ENCODE peak calls at places on chromosomes 12 and 14, in five cellular contexts. One of them, this sample, is unnamed.
A peak's percentile ranks its signal among the peaks of the same experiment; 100 is the strongest.

GRCh38 chr12:71440393-71441349 is 1.1 kb downstream of the LGR5 start:
- DNase-seq in glutamatergic neuron: peak; percentile 35
- DNase-seq in choroid plexus epithelial cell: peak; percentile 7
- DNase-seq in omental fat pad: no peak
- DNase-seq in IMR-90: no peak
- DNase-seq in this sample: no peak

GRCh38 chr14:104546591-104547309 is 32.8 kb upstream of the C14orf180 start:
- DNase-seq in glutamatergic neuron: no peak
- DNase-seq in choroid plexus epithelial cell: no peak
- DNase-seq in omental fat pad: no peak
- DNase-seq in IMR-90: no peak
- DNase-seq in this sample: no peak

GRCh38 chr12:106914796-106915634 is 40.7 kb upstream of the TMEM263 start:
- DNase-seq in glutamatergic neuron: no peak
- DNase-seq in choroid plexus epithelial cell: no peak
- DNase-seq in omental fat pad: no peak
- DNase-seq in IMR-90: no peak
- DNase-seq in this sample: no peak

GRCh38 chr12:67877697-67878096 is 111.5 kb upstream of the IFNG-AS1 start:
- DNase-seq in glutamatergic neuron: no peak
- DNase-seq in choroid plexus epithelial cell: no peak
- DNase-seq in omental fat pad: no peak
- DNase-seq in IMR-90: no peak
- DNase-seq in this sample: no peak

GRCh38 chr14:92785601-92786426 is 8.3 kb upstream of the GOLGA5 start:
- DNase-seq in glutamatergic neuron: no peak
- DNase-seq in choroid plexus epithelial cell: peak; percentile 90
- DNase-seq in omental fat pad: no peak
- DNase-seq in IMR-90: peak; percentile 91
- DNase-seq in this sample: peak; percentile 92

GRCh38 chr14:50225067-50225973 is 6.1 kb downstream of the SOS2 start:
- DNase-seq in glutamatergic neuron: no peak
- DNase-seq in choroid plexus epithelial cell: peak; percentile 95
- DNase-seq in omental fat pad: no peak
- DNase-seq in IMR-90: peak; percentile 87
- DNase-seq in this sample: peak; percentile 82

GRCh38 chr12:22283006-22283506 is 51.5 kb downstream of the ST8SIA1 start:
- DNase-seq in glutamatergic neuron: no peak
- DNase-seq in choroid plexus epithelial cell: peak; percentile 72
- DNase-seq in omental fat pad: no peak
- DNase-seq in IMR-90: peak; percentile 85
- DNase-seq in this sample: peak; percentile 57

GRCh38 chr12:95238150-95238549 is 20.5 kb downstream of the VEZT start:
- DNase-seq in glutamatergic neuron: no peak
- DNase-seq in choroid plexus epithelial cell: no peak
- DNase-seq in omental fat pad: no peak
- DNase-seq in IMR-90: no peak
- DNase-seq in this sample: no peak

GRCh38 chr14:96299441-96299840 is 43.4 kb downstream of the BDKRB1 start:
- DNase-seq in glutamatergic neuron: no peak
- DNase-seq in choroid plexus epithelial cell: no peak
- DNase-seq in omental fat pad: no peak
- DNase-seq in IMR-90: no peak
- DNase-seq in this sample: no peak

GRCh38 chr12:123119808-123120207 is 31.1 kb downstream of the PITPNM2 start:
- DNase-seq in glutamatergic neuron: no peak
- DNase-seq in choroid plexus epithelial cell: no peak
- DNase-seq in omental fat pad: no peak
- DNase-seq in IMR-90: no peak
- DNase-seq in this sample: no peak

GRCh38 chr12:85509857-85510256 is 229.8 kb downstream of the ALX1 start:
- DNase-seq in glutamatergic neuron: no peak
- DNase-seq in choroid plexus epithelial cell: peak; percentile 12
- DNase-seq in omental fat pad: no peak
- DNase-seq in IMR-90: no peak
- DNase-seq in this sample: no peak

GRCh38 chr12:9864913-9865675 is 4.1 kb downstream of the CLEC2B start:
- DNase-seq in glutamatergic neuron: no peak
- DNase-seq in choroid plexus epithelial cell: no peak
- DNase-seq in omental fat pad: no peak
- DNase-seq in IMR-90: no peak
- DNase-seq in this sample: no peak

GRCh38 chr14:101294136-101294535 is 267.2 kb upstream of the DIO3 start:
- DNase-seq in glutamatergic neuron: no peak
- DNase-seq in choroid plexus epithelial cell: no peak
- DNase-seq in omental fat pad: no peak
- DNase-seq in IMR-90: no peak
- DNase-seq in this sample: no peak

GRCh38 chr12:40226652-40227051 is 1.9 kb downstream of the LRRK2 start:
- DNase-seq in glutamatergic neuron: no peak
- DNase-seq in choroid plexus epithelial cell: peak; percentile 79
- DNase-seq in omental fat pad: no peak
- DNase-seq in IMR-90: peak; percentile 73
- DNase-seq in this sample: peak; percentile 61

GRCh38 chr12:531951-532585 is 72.3 kb downstream of the B4GALNT3 start:
- DNase-seq in glutamatergic neuron: no peak
- DNase-seq in choroid plexus epithelial cell: no peak
- DNase-seq in omental fat pad: no peak
- DNase-seq in IMR-90: no peak
- DNase-seq in this sample: no peak

GRCh38 chr14:105508069-105508468 is 17.0 kb downstream of the TEDC1 start:
- DNase-seq in glutamatergic neuron: no peak
- DNase-seq in choroid plexus epithelial cell: no peak
- DNase-seq in omental fat pad: peak; percentile 16
- DNase-seq in IMR-90: no peak
- DNase-seq in this sample: no peak

GRCh38 chr14:23512156-23512555 is 39.4 kb downstream of the ZFHX2 start:
- DNase-seq in glutamatergic neuron: no peak
- DNase-seq in choroid plexus epithelial cell: no peak
- DNase-seq in omental fat pad: no peak
- DNase-seq in IMR-90: no peak
- DNase-seq in this sample: no peak

GRCh38 chr12:2941524-2941923 is 17.7 kb upstream of the TEAD4 start:
- DNase-seq in glutamatergic neuron: no peak
- DNase-seq in choroid plexus epithelial cell: no peak
- DNase-seq in omental fat pad: no peak
- DNase-seq in IMR-90: no peak
- DNase-seq in this sample: no peak

GRCh38 chr14:76203086-76204001 is 51.6 kb downstream of the GPATCH2L start:
- DNase-seq in glutamatergic neuron: no peak
- DNase-seq in choroid plexus epithelial cell: peak; percentile 99
- DNase-seq in omental fat pad: no peak
- DNase-seq in IMR-90: peak; percentile 100
- DNase-seq in this sample: peak; percentile 98

GRCh38 chr12:101719566-101719965 is 19.7 kb downstream of the SYCP3 start:
- DNase-seq in glutamatergic neuron: no peak
- DNase-seq in choroid plexus epithelial cell: peak; percentile 8
- DNase-seq in omental fat pad: no peak
- DNase-seq in IMR-90: peak; percentile 78
- DNase-seq in this sample: no peak

GRCh38 chr12:43063642-43064041 is 474.1 kb upstream of the PRICKLE1 start:
- DNase-seq in glutamatergic neuron: no peak
- DNase-seq in choroid plexus epithelial cell: peak; percentile 87
- DNase-seq in omental fat pad: no peak
- DNase-seq in IMR-90: peak; percentile 78
- DNase-seq in this sample: peak; percentile 65

GRCh38 chr12:2819810-2820209 is 7.3 kb downstream of the ITFG2 start:
- DNase-seq in glutamatergic neuron: no peak
- DNase-seq in choroid plexus epithelial cell: no peak
- DNase-seq in omental fat pad: no peak
- DNase-seq in IMR-90: no peak
- DNase-seq in this sample: no peak

This sample was measured in brain microvascular endothelial cell.